ENCODE peak calls at places on chromosomes 16 and 17, in nine cellular contexts. U is mammary epithelial cell, G is ascending aorta, M is PC-3, S is Peyer's patch, L is endodermal cell, N is lower lobe of right lung, Q is testis, W is PC-9. I is an unnamed sample. For H3K9me3, the result is how much of the 10 kb centered on the place peaks cover.

GRCh38 chr17:1142503-1143095 is 37.2 kb downstream of the ABR start:
- DNase-seq in U (no peak), G (no peak), M (no peak), S (no peak), L (no peak), N (no peak), Q (no peak), W (no peak), I (no peak)

GRCh38 chr17:38747385-38748328 is 479 bp downstream of the PCGF2 start:
- DNase-seq in U (peak), G (no peak), M (no peak), S (peak), L (peak), N (peak), Q (no peak), W (no peak), I (no peak)

GRCh38 chr17:10875411-10875810 is 37.5 kb upstream of the PIRT start:
- DNase-seq in U (no peak), G (no peak), M (peak), S (no peak), L (peak), N (no peak), Q (peak), W (no peak), I (no peak)

GRCh38 chr17:39716073-39716818 is 14.1 kb downstream of the MIEN1 start:
- DNase-seq in U (no peak), G (no peak), M (no peak), S (no peak), L (no peak), N (no peak), Q (no peak), W (no peak), I (no peak)

GRCh38 chr16:89383095-89384003 is 107.0 kb downstream of the ANKRD11 start:
- DNase-seq in U (peak), G (no peak), M (peak), S (peak), L (peak), N (peak), Q (peak), W (peak), I (no peak)

GRCh38 chr16:88993006-88993787 is 16.2 kb upstream of the CBFA2T3 start:
- DNase-seq in U (no peak), G (no peak), M (no peak), S (no peak), L (no peak), N (no peak), Q (no peak), W (no peak), I (no peak)

GRCh38 chr17:55762086-55762858 is 11.4 kb downstream of the PCTP start:
- DNase-seq in U (no peak), G (no peak), M (no peak), S (no peak), L (no peak), N (no peak), Q (no peak), W (no peak), I (no peak)

GRCh38 chr16:78227855-78228254 is 128.4 kb downstream of the WWOX start:
- DNase-seq in U (no peak), G (no peak), M (peak), S (no peak), L (peak), N (no peak), Q (no peak), W (no peak), I (no peak)

GRCh38 chr16:72947379-72948237 is 100.3 kb downstream of the ZFHX3 start:
- DNase-seq in U (no peak), G (no peak), M (no peak), S (peak), L (no peak), N (no peak), Q (no peak), W (no peak), I (no peak)

GRCh38 chr17:37037590-37038155 is 88.9 kb downstream of the AATF start:
- DNase-seq in U (no peak), G (no peak), M (no peak), S (no peak), L (no peak), N (no peak), Q (no peak), W (no peak), I (no peak)

GRCh38 chr17:56870163-56870651 is 36.3 kb downstream of the DGKE start:
- DNase-seq in U (peak), G (no peak), M (peak), S (no peak), L (no peak), N (no peak), Q (no peak), W (no peak), I (no peak)

GRCh38 chr16:29983420-29984136 is 9.9 kb downstream of the TAOK2 start:
- DNase-seq in U (no peak), G (no peak), M (no peak), S (peak), L (no peak), N (peak), Q (no peak), W (no peak), I (no peak)

GRCh38 chr17:40510328-40510648 is 8.9 kb upstream of the TNS4 start:
- DNase-seq in U (peak), G (no peak), M (peak), S (peak), L (peak), N (no peak), Q (no peak), W (peak), I (no peak)

GRCh38 chr17:45366691-45367090 is 49.9 kb upstream of the MAP3K14 start:
- DNase-seq in U (no peak), G (peak), M (no peak), S (no peak), L (peak), N (no peak), Q (no peak), W (no peak), I (no peak)

GRCh38 chr17:64572682-64573154 is 65.9 kb downstream of the CEP95 start:
- DNase-seq in U (no peak), G (no peak), M (peak), S (no peak), L (no peak), N (no peak), Q (no peak), W (peak), I (no peak)

GRCh38 chr17:40075216-40076100 is 12.7 kb downstream of the THRA start:
- DNase-seq in U (peak), G (peak), M (peak), S (peak), L (peak), N (peak), Q (peak), W (no peak), I (peak)

GRCh38 chr16:25553711-25554436 is 137.9 kb upstream of the HS3ST4 start:
- DNase-seq in U (peak), G (no peak), M (no peak), S (no peak), L (no peak), N (no peak), Q (no peak), W (no peak), I (no peak)

GRCh38 chr17:35786941-35787432 is 8.5 kb downstream of the MMP28 start:
- DNase-seq in U (peak), G (no peak), M (peak), S (no peak), L (no peak), N (no peak), Q (no peak), W (peak), I (no peak)

GRCh38 chr17:62792122-62792800 is 15.9 kb downstream of the MARCHF10 start:
- DNase-seq in U (peak), G (peak), M (peak), S (no peak), L (peak), N (no peak), Q (no peak), W (peak), I (no peak)

GRCh38 chr16:70747703-70748631 is 53.0 kb downstream of the VAC14 start:
- DNase-seq in U (no peak), G (no peak), M (peak), S (no peak), L (no peak), N (peak), Q (no peak), W (peak), I (no peak)

GRCh38 chr17:81102869-81103268 is 62.4 kb upstream of the PVALEF start:
- DNase-seq in U (no peak), G (no peak), M (no peak), S (no peak), L (no peak), N (no peak), Q (no peak), W (no peak), I (no peak)

GRCh38 chr16:69476920-69477418 is 52.5 kb downstream of the CYB5B start:
- DNase-seq in U (peak), G (no peak), M (peak), S (no peak), L (no peak), N (no peak), Q (no peak), W (peak), I (no peak)

GRCh38 chr16:4414187-4414909 is 2.0 kb downstream of the CORO7 start:
- DNase-seq in U (no peak), G (no peak), M (no peak), S (no peak), L (no peak), N (no peak), Q (no peak), W (no peak), I (peak)

GRCh38 chr17:61218438-61218837 is 181.2 kb upstream of the TBX2 start:
- DNase-seq in U (peak), G (no peak), M (peak), S (no peak), L (no peak), N (no peak), Q (no peak), W (no peak), I (no peak)

GRCh38 chr17:43924558-43924957 is 17.2 kb upstream of the MPP2 start:
- DNase-seq in U (no peak), G (no peak), M (no peak), S (no peak), L (no peak), N (no peak), Q (no peak), W (no peak), I (no peak)

GRCh38 chr16:69131749-69132423 is 502 bp downstream of the CHTF8 start:
- DNase-seq in U (peak), G (peak), M (peak), S (peak), L (peak), N (peak), Q (peak), W (peak), I (peak)

GRCh38 chr16:55323637-55324490 is at the start of gene IRX6:
- DNase-seq in U (peak), G (no peak), M (no peak), S (no peak), L (peak), N (peak), Q (peak), W (no peak), I (no peak)

GRCh38 chr16:6888536-6888935 is 444.1 kb upstream of the RBFOX1 start:
- DNase-seq in U (no peak), G (no peak), M (no peak), S (no peak), L (no peak), N (no peak), Q (no peak), W (no peak), I (no peak)

GRCh38 chr17:40612510-40613244 is 34.9 kb downstream of the SMARCE1 start:
- DNase-seq in U (peak), G (no peak), M (peak), S (no peak), L (no peak), N (no peak), Q (no peak), W (no peak), I (peak)

GRCh38 chr16:12587170-12587569 is 216.5 kb downstream of the CPPED1 start:
- DNase-seq in U (no peak), G (no peak), M (no peak), S (no peak), L (peak), N (no peak), Q (no peak), W (no peak), I (no peak)

GRCh38 chr17:8696951-8697745 is 47.5 kb downstream of the CCDC42 start:
- DNase-seq in U (no peak), G (peak), M (no peak), S (no peak), L (peak), N (no peak), Q (no peak), W (no peak), I (no peak)

GRCh38 chr16:35747658-35748455 is 2288.4 kb downstream of the TP53TG3F start:
- DNase-seq in U (no peak), G (peak), M (no peak), S (no peak), L (no peak), N (no peak), Q (no peak), W (no peak), I (no peak)

GRCh38 chr16:35748621-35749252 is 2289.3 kb downstream of the TP53TG3F start:
- DNase-seq in U (no peak), G (peak), M (no peak), S (no peak), L (no peak), N (no peak), Q (no peak), W (no peak), I (no peak)

GRCh38 chr16:35746281-35746962 is 2287.0 kb downstream of the TP53TG3F start:
- DNase-seq in U (no peak), G (peak), M (no peak), S (no peak), L (no peak), N (no peak), Q (no peak), W (no peak), I (no peak)

GRCh38 chr16:35745821-35746248 is 2286.4 kb downstream of the TP53TG3F start:
- DNase-seq in U (no peak), G (peak), M (no peak), S (no peak), L (no peak), N (no peak), Q (no peak), W (no peak), I (no peak)

DNA sequence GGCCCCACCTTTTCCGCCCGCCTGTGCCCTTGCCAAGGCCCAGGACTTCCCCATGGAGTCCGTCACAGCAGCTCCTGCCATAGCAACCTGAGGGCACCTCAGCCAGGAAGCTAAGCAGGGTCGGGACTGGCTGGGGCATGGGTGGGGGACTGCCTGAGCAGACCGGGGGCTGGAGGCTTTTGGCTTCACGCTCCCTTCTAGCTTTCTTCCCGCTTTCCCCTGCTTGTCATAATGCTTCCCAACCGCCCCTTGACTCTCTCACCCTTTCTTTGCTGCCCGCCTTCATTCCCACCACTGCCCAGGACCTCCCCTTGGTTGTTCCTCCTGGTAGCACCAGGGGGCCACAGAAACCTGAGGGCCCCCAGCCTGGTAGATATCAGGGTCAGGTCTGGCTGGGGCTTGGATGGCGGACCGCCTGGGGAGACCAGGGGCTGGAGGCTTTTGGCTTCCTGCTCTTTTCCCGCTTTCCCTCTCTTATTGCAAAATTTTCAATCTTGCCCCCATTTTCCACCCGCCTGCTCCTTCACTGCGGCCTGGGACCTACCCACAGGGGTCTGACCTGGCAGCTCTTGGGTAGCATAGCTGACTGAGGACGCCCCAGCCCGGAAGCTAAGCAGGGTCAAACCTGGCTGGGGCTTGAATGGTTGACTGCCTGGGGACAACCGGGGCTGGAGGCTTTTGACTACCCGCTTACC is 2287.7 kb downstream of the TP53TG3F start:
- DNase-seq in U (no peak), G (peak), M (no peak), S (no peak), L (no peak), N (no peak), Q (no peak), W (no peak), I (no peak)
- H3K9me3 ChIP-seq in U (under half), G (under half), M (under half), S (under half), L (under half), N (under half), Q (under half), W (under half), I (half or more)

GRCh38 chr16:83021049-83021448 is 394.3 kb downstream of the CDH13 start:
- DNase-seq in U (no peak), G (no peak), M (no peak), S (no peak), L (no peak), N (no peak), Q (no peak), W (no peak), I (no peak)
- H3K9me3 ChIP-seq in U (under half), G (under half), M (under half), S (under half), L (under half), N (under half), Q (under half), W (under half), I (under half)

DNA sequence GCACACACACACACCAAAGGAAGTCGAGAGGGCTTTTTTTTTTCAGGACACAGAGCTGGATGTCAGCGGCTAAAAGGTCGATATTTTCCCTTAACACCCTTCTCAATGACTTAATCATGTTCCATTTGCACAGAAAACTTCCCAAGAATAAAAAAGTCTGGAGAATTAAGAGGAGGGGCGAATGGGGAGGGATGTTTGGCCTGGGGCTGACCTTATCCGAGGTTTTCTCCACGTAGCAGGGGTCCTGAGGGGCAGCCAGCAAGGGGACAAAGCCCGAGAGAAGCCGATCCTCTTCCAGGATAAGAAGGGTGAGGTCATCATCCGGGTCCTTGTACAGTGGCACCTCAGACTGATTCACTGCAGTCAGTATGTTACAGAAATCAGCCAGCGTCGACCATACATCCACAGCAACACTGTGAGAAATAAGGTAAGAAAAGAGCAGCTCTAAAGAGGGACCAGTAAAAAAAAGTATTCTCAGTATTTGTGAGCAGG is 117.6 kb downstream of the HIC1 start:
- DNase-seq in U (peak), G (peak), M (peak), S (no peak), L (no peak), N (no peak), Q (no peak), W (no peak), I (no peak)
- H3K9me3 ChIP-seq in U (under half), G (under half), M (under half), S (under half), L (under half), N (under half), Q (under half), W (under half), I (under half)

GRCh38 chr16:3389663-3390338 is 11.0 kb downstream of the ZSCAN32 start:
- DNase-seq in U (no peak), G (no peak), M (no peak), S (no peak), L (no peak), N (no peak), Q (no peak), W (no peak), I (no peak)
- H3K9me3 ChIP-seq in U (under half), G (half or more), M (under half), S (under half), L (under half), N (half or more), Q (under half), W (under half), I (half or more)

GRCh38 chr16:35562471-35562870 is 2103.1 kb downstream of the TP53TG3F start:
- DNase-seq in U (no peak), G (no peak), M (no peak), S (no peak), L (no peak), N (no peak), Q (no peak), W (no peak), I (no peak)

GRCh38 chr16:35564889-35565288 is 2105.5 kb downstream of the TP53TG3F start:
- DNase-seq in U (no peak), G (no peak), M (no peak), S (no peak), L (no peak), N (no peak), Q (no peak), W (no peak), I (no peak)

GRCh38 chr16:35564148-35564547 is 2104.7 kb downstream of the TP53TG3F start:
- DNase-seq in U (no peak), G (no peak), M (no peak), S (no peak), L (no peak), N (no peak), Q (no peak), W (no peak), I (no peak)

GRCh38 chr16:35561346-35561745 is 2101.9 kb downstream of the TP53TG3F start:
- DNase-seq in U (no peak), G (no peak), M (no peak), S (no peak), L (no peak), N (no peak), Q (no peak), W (no peak), I (no peak)

DNA sequence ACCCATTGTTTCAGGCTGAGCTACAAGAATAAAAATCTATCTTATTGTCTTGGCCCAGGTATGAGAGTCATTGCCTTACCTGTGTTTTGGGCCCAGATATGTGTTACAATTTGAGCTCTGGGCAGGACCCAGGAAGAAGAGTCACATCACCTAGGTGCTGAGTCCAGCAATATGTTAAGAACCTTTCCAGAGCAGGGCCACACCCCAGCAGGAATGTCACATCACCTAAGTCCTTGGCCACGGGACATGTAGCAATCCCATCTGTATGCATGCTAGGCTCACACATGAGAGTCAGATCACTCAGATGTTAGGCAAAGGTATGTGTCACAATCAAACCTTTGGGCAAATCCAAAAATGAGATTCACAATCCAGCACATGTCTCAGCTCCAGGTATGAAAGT is 2103.5 kb downstream of the TP53TG3F start:
- DNase-seq in U (no peak), G (no peak), M (no peak), S (no peak), L (no peak), N (no peak), Q (no peak), W (no peak), I (no peak)
- H3K9me3 ChIP-seq in U (under half), G (under half), M (under half), S (under half), L (half or more), N (under half), Q (under half), W (under half), I (under half)

GRCh38 chr17:22514767-22515320 is 822.5 kb downstream of the KCNJ18 start:
- DNase-seq in U (no peak), G (no peak), M (no peak), S (no peak), L (no peak), N (no peak), Q (no peak), W (no peak), I (no peak)
- H3K9me3 ChIP-seq in U (under half), G (under half), M (under half), S (under half), L (under half), N (under half), Q (under half), W (under half), I (under half)

GRCh38 chr17:5097101-5097834 is 14.4 kb downstream of the ZNF232 start:
- DNase-seq in U (no peak), G (no peak), M (no peak), S (no peak), L (peak), N (peak), Q (peak), W (no peak), I (peak)

GRCh38 chr17:5092139-5093010 is 14.1 kb downstream of the ZFP3 start:
- DNase-seq in U (no peak), G (no peak), M (no peak), S (no peak), L (no peak), N (no peak), Q (no peak), W (no peak), I (no peak)
- H3K9me3 ChIP-seq in U (half or more), G (half or more), M (under half), S (under half), L (half or more), N (half or more), Q (under half), W (half or more), I (half or more)